ENCODE peak calls at places on chromosomes 6 and 20, in nine cellular contexts. O, G, T, U, N, Z, B, Y and L are unnamed samples.

GRCh38 chr20:235891-236290 is 8.8 kb downstream of the DEFB129 start:
- DNase-seq in B (no peak), U (peak), Z (no peak), Y (peak), N (no peak), T (no peak), O (no peak), G (no peak), L (no peak)

GRCh38 chr20:49006446-49006980 is 39.6 kb upstream of the CSE1L start:
- DNase-seq in O (no peak), Z (no peak), B (no peak), U (no peak), G (no peak), N (no peak), T (no peak), Y (no peak), L (no peak)

GRCh38 chr20:60255866-60256265 is 297.6 kb downstream of the CDH26 start:
- DNase-seq in T (no peak), U (no peak), N (no peak), Y (peak), O (no peak), G (no peak), Z (no peak), B (no peak), L (no peak)

GRCh38 chr20:23663180-23663579 is 25.4 kb upstream of the CST3 start:
- DNase-seq in G (no peak), T (no peak), U (no peak), Y (no peak), N (no peak), Z (no peak), B (no peak), O (no peak), L (no peak)

GRCh38 chr20:45970646-45971424 is 1.2 kb downstream of the ZNF335 start:
- DNase-seq in Y (peak), O (no peak), G (no peak), T (peak), Z (peak), N (peak), B (peak), U (peak), L (no peak)

GRCh38 chr6:31797607-31798006 is 2.1 kb upstream of the VARS1 start:
- DNase-seq in O (no peak), G (no peak), N (no peak), B (no peak), Y (no peak), T (no peak), U (no peak), Z (no peak), L (no peak)

GRCh38 chr6:43310137-43310536 is 1.5 kb upstream of the CRIP3 start:
- DNase-seq in B (no peak), G (no peak), N (no peak), Y (no peak), O (no peak), U (no peak), Z (no peak), T (no peak), L (no peak)

GRCh38 chr20:13105864-13106457 is 97.2 kb downstream of the SPTLC3 start:
- DNase-seq in B (no peak), Z (peak), N (peak), G (no peak), O (no peak), Y (peak), T (peak), U (peak), L (no peak)

GRCh38 chr6:149903938-149904611 is 6.2 kb upstream of the RAET1E start:
- DNase-seq in B (no peak), N (no peak), T (no peak), U (no peak), Z (no peak), G (no peak), O (no peak), Y (no peak), L (no peak)

GRCh38 chr20:63937596-63937995 is 18.6 kb downstream of the UCKL1 start:
- DNase-seq in B (no peak), Z (no peak), T (no peak), N (no peak), U (no peak), Y (no peak), G (no peak), O (no peak), L (no peak)

GRCh38 chr6:158506577-158506976 is 53.3 kb upstream of the TMEM181 start:
- DNase-seq in Y (no peak), U (no peak), G (peak), B (no peak), T (peak), Z (no peak), O (peak), N (no peak), L (peak)

GRCh38 chr6:69974193-69974592 is 107.8 kb downstream of the COL19A1 start:
- DNase-seq in Z (peak), Y (no peak), G (no peak), O (no peak), U (peak), N (no peak), T (no peak), B (no peak), L (no peak)

GRCh38 chr6:93886416-93886815 is 467.1 kb upstream of the EPHA7 start:
- DNase-seq in Y (no peak), O (no peak), B (no peak), T (no peak), Z (peak), U (no peak), G (no peak), N (no peak), L (no peak)

GRCh38 chr6:56540232-56540631 is 102.5 kb downstream of the DST start:
- DNase-seq in T (no peak), U (no peak), G (no peak), Y (no peak), Z (no peak), B (no peak), O (no peak), N (no peak), L (no peak)

GRCh38 chr6:19873031-19873430 is 35.9 kb downstream of the ID4 start:
- DNase-seq in O (no peak), T (peak), Z (no peak), N (no peak), G (peak), Y (peak), B (no peak), U (no peak), L (no peak)
- TF ChIP-seq CTCF in O (peak), T (peak), Z (peak), N (no peak), G (no peak), Y (peak), B (no peak), U (no peak), L (peak)

GRCh38 chr6:5698318-5698717 is 308.4 kb downstream of the NRN1 start:
- DNase-seq in N (no peak), U (no peak), Z (no peak), O (no peak), T (no peak), B (no peak), Y (no peak), G (no peak), L (no peak)
- TF ChIP-seq CTCF in N (no peak), U (no peak), Z (no peak), O (no peak), T (no peak), B (no peak), Y (no peak), G (no peak), L (no peak)

GRCh38 chr6:84648444-84648843 is 116.0 kb downstream of the TBX18 start:
- DNase-seq in T (no peak), Y (no peak), G (no peak), B (no peak), N (no peak), U (no peak), Z (no peak), O (no peak), L (no peak)
- TF ChIP-seq CTCF in T (no peak), Y (peak), G (no peak), B (no peak), N (no peak), U (no peak), Z (no peak), O (no peak), L (no peak)

DNA sequence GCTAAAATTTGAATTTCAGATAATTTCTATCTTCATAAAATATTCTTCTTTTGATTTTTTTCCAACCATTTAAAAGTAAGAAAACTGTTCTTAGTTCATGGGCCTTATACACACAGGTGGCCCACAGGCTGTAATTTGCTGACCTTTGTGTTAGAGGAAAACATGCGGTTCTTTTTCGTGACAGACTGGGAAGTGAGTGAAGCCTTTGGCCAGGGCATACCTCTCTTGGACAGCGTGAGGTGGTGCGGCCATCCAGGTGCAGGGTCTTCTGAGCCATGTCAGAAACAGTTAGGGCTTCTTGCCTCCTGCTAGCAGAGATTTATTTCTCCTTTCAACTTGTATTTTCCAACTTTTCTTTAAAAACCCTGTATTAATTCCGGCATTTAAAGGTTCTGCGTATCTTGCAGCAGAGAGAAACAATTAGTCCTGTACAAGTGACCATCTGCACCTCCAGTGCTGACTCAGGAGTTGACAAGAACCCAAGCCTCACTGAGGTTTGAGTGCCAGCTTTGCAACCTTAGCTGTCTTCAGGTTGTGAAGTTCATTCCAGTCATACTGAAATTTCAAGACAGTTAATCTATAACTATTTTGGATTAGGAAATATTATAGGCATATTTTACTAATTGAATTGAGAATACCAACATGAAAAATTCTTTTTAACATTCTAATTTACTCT is 177.8 kb downstream of the LY86 start:
- DNase-seq in Z (no peak), N (peak), O (no peak), T (no peak), G (no peak), U (no peak), B (no peak), Y (no peak), L (no peak)
- TF ChIP-seq CTCF in Z (no peak), N (no peak), O (no peak), T (no peak), G (no peak), U (no peak), B (no peak), Y (no peak), L (no peak)

GRCh38 chr20:3812259-3812681 is 8.1 kb upstream of the AP5S1 start:
- DNase-seq in G (no peak), T (no peak), O (no peak), Z (no peak), B (no peak), U (no peak), N (no peak), Y (no peak), L (no peak)

GRCh38 chr20:3814928-3815495 is 5.3 kb upstream of the AP5S1 start:
- DNase-seq in B (no peak), Y (no peak), O (no peak), G (no peak), U (no peak), T (no peak), Z (no peak), N (no peak), L (no peak)

GRCh38 chr20:3815703-3816315 is 4.5 kb upstream of the AP5S1 start:
- DNase-seq in Y (no peak), N (no peak), U (no peak), O (no peak), B (no peak), G (no peak), Z (no peak), T (no peak), L (no peak)

GRCh38 chr20:3812975-3813599 is 7.3 kb upstream of the AP5S1 start:
- DNase-seq in N (no peak), B (no peak), G (no peak), Z (no peak), U (no peak), Y (no peak), T (no peak), O (no peak), L (no peak)

DNA sequence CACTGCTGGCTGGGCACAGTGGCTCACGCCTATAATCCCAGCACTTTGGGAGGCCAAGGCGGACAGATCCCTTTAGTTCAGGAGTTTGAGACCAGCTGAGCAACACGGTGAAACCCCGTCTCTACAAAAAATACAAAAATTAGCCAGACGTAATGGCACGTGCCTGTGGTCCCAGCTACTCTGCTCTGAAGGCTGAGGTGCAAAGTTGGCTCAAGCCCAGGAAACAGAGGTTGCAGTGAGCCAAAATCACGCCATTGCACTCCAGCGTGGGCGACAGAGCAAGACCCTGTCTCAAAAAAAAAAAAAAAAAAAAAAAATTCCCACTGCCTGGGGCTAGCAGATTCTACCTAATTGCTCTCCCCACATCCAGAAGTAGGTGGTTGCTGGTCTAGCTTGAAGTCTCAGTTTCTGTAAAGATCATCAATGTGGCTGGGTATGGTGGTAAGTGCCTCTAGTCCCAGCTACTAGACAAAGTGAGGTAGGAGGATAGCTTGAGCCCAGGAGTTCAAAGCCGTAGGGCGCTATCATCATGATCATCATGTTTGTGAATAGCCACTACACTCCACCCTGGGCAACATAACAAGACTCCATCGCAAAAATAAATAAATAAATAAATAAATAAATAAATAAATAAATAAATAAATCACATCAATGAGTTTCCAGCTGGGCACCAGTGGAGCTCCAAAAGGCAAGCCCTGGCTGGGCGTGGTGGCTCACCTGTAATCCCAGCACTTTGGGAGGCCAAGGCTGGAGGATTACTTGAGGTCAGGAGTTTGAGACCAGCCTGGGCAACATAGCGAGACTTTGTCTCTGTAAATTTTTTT is 6.4 kb upstream of the AP5S1 start:
- DNase-seq in Z (no peak), U (no peak), N (no peak), T (no peak), B (no peak), G (no peak), O (no peak), Y (no peak), L (no peak)
- TF ChIP-seq CTCF in Z (no peak), U (no peak), N (no peak), T (no peak), B (no peak), G (no peak), O (no peak), Y (no peak), L (no peak)

GRCh38 chr6:30612213-30612612 is 4.8 kb downstream of the PPP1R10 start:
- DNase-seq in O (no peak), U (peak), N (no peak), B (no peak), Z (no peak), G (no peak), Y (peak), T (no peak), L (no peak)
- TF ChIP-seq CTCF in O (peak), U (peak), N (peak), B (no peak), Z (peak), G (no peak), Y (peak), T (no peak), L (peak)